ENCODE peak calls at places on chromosome 22, in ten cellular contexts. T is spleen, C is GM23338, Q is H1, U is HCT116, E is stomach, Z is prostate gland, R is breast epithelium, Y is endothelial cell of umbilical vein, X is HepG2. B is an unnamed sample.

GRCh38 chr22:28674121-28674563 is 5.5 kb downstream of the TTC28 start:
- DNase-seq in Q (no peak), U (no peak), E (no peak), T (no peak), R (no peak), Z (no peak), C (no peak), Y (no peak), X (no peak), B (peak; percentile 27)

GRCh38 chr22:46110215-46110614 is 40.1 kb upstream of the PPARA start:
- DNase-seq in C (no peak), T (no peak), R (no peak), U (no peak), X (no peak), E (no peak), Y (no peak), Q (no peak), Z (no peak), B (no peak)

GRCh38 chr22:50363411-50364194 is 20.5 kb downstream of the PPP6R2 start:
- DNase-seq in R (no peak), Q (no peak), Y (no peak), E (no peak), C (no peak), U (no peak), X (no peak), T (no peak), Z (no peak), B (no peak)

GRCh38 chr22:28989035-28989464 is 72.6 kb downstream of the C22orf31 start:
- DNase-seq in U (no peak), Z (no peak), E (no peak), C (peak; percentile 73), T (no peak), X (no peak), Y (no peak), R (peak; percentile 18), Q (no peak), B (no peak)

GRCh38 chr22:48737461-48738203 is 1090.0 kb downstream of the BRD1 start:
- DNase-seq in Z (no peak), U (no peak), C (no peak), R (no peak), T (peak; percentile 63), Q (no peak), Y (no peak), X (no peak), E (no peak), B (no peak)

GRCh38 chr22:48568736-48569330 is 1258.8 kb downstream of the BRD1 start:
- DNase-seq in U (no peak), T (no peak), Q (no peak), R (no peak), C (no peak), E (no peak), X (no peak), Z (no peak), Y (no peak), B (no peak)

GRCh38 chr22:27796829-27797792 is 4.4 kb downstream of the MN1 start:
- DNase-seq in E (no peak), R (no peak), Y (no peak), U (no peak), Z (no peak), X (no peak), T (no peak), Q (no peak), C (no peak), B (no peak)

GRCh38 chr22:32752868-32753520 is 48.5 kb upstream of the TIMP3 start:
- DNase-seq in X (no peak), C (no peak), Z (no peak), E (no peak), R (no peak), U (no peak), Y (no peak), Q (no peak), T (no peak), B (no peak)

GRCh38 chr22:39254789-39255298 is 10.1 kb upstream of the PDGFB start:
- DNase-seq in Y (peak; percentile 84), E (no peak), U (no peak), T (no peak), X (no peak), Q (no peak), C (no peak), Z (no peak), R (no peak), B (peak; percentile 83)

GRCh38 chr22:48171294-48171693 is 1408.8 kb downstream of the TBC1D22A start:
- DNase-seq in C (no peak), Q (no peak), U (no peak), Z (no peak), E (no peak), Y (no peak), R (no peak), X (no peak), T (no peak), B (no peak)

GRCh38 chr22:46458525-46458924 is 78.9 kb downstream of the CELSR1 start:
- DNase-seq in Y (no peak), U (no peak), X (no peak), Z (no peak), T (no peak), C (no peak), Q (no peak), R (no peak), E (no peak), B (no peak)

GRCh38 chr22:36734171-36735058 is 30.9 kb upstream of the CACNG2 start:
- DNase-seq in R (no peak), U (no peak), T (no peak), E (peak; percentile 21), C (no peak), Z (no peak), Q (no peak), X (no peak), Y (no peak), B (no peak)

GRCh38 chr22:47245786-47246185 is 483.3 kb downstream of the TBC1D22A start:
- DNase-seq in C (no peak), X (no peak), E (no peak), Q (no peak), Y (no peak), Z (no peak), T (no peak), R (no peak), U (no peak), B (no peak)

GRCh38 chr22:20997536-20998257 is 4.2 kb downstream of the THAP7 start:
- DNase-seq in X (no peak), Z (no peak), T (no peak), U (no peak), Y (no peak), E (no peak), R (no peak), Q (no peak), C (no peak), B (no peak)

GRCh38 chr22:50302041-50302541 is 5.4 kb downstream of the PLXNB2 start:
- DNase-seq in Y (no peak), U (no peak), Z (no peak), R (no peak), C (no peak), Q (no peak), X (no peak), E (peak; percentile 58), T (no peak), B (no peak)

GRCh38 chr22:49373289-49373666 is 454.4 kb downstream of the BRD1 start:
- DNase-seq in Z (no peak), Q (no peak), C (no peak), X (no peak), Y (no peak), T (peak; percentile 41), R (no peak), U (no peak), E (no peak), B (no peak)

GRCh38 chr22:50015451-50016307 is 3.1 kb upstream of the IL17REL start:
- DNase-seq in Q (peak; percentile 52), Z (no peak), C (no peak), U (no peak), Y (no peak), E (no peak), X (no peak), R (no peak), T (peak; percentile 63), B (peak; percentile 27)

GRCh38 chr22:32997295-32997694 is 60.9 kb downstream of the SYN3 start:
- DNase-seq in Z (no peak), C (no peak), U (no peak), Q (peak; percentile 13), X (no peak), T (no peak), R (no peak), E (no peak), Y (no peak), B (no peak)

GRCh38 chr22:25085930-25086901 is 113.4 kb upstream of the CRYBB3 start:
- DNase-seq in C (no peak), U (no peak), E (no peak), T (no peak), Y (peak; percentile 99), R (no peak), Z (no peak), X (peak; percentile 91), Q (no peak), B (no peak)

GRCh38 chr22:43385770-43386641 is 25.8 kb upstream of the MPPED1 start:
- DNase-seq in T (peak; percentile 94), E (peak; percentile 81), X (peak; percentile 48), Q (peak; percentile 90), Z (peak; percentile 66), Y (peak; percentile 70), C (peak; percentile 88), R (peak; percentile 47), U (peak; percentile 32), B (peak; percentile 66)
- TF ChIP-seq POLR2AphosphoS5 in T (no peak), E (no peak), X (no peak), Q (no peak), Z (peak; percentile 33), Y (no peak), C (no peak), R (no peak), U (no peak), B (no peak)

GRCh38 chr22:40592352-40593113 is 44.0 kb downstream of the MRTFA start:
- DNase-seq in T (no peak), Q (no peak), X (no peak), U (no peak), E (no peak), R (no peak), Z (no peak), C (no peak), Y (no peak), B (no peak)
- TF ChIP-seq POLR2AphosphoS5 in T (no peak), Q (no peak), X (no peak), U (no peak), E (no peak), R (no peak), Z (no peak), C (no peak), Y (no peak), B (no peak)

GRCh38 chr22:35380537-35381423 is at the start of gene HMOX1:
- DNase-seq in R (peak; percentile 82), C (peak; percentile 91), Y (peak; percentile 86), E (peak; percentile 91), U (peak; percentile 51), X (peak; percentile 73), Q (peak; percentile 82), Z (peak; percentile 83), T (peak; percentile 97), B (peak; percentile 78)
- TF ChIP-seq POLR2AphosphoS5 in R (peak; percentile 81), C (peak; percentile 67), Y (peak; percentile 88), E (peak; percentile 91), U (peak; percentile 88), X (peak; percentile 82), Q (no peak), Z (peak; percentile 81), T (peak; percentile 98), B (peak; percentile 78)

DNA sequence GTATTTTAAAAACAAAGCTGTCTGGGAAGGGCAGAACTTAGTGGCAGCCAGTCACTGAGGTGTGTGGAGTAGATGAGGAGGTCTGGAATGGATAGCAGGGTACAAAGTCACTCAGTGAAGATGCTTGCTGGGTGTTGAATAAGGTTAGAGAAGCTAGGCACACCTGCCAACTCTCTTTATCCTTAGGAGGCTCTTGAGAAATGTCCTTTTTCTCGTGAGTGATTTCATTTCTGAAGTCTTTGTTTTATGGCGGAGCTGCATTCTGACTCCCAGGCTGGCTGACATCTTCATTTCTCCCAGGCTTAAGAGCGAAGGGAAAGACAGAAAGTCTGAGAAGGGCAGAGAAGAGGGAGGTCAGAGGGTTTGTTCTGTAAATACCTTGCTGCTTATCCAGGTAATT is 31.0 kb downstream of the CECR2 start:
- DNase-seq in X (no peak), R (no peak), T (no peak), Q (no peak), U (no peak), Z (no peak), Y (no peak), C (no peak), E (no peak), B (no peak)
- TF ChIP-seq POLR2AphosphoS5 in X (no peak), R (no peak), T (no peak), Q (no peak), U (no peak), Z (no peak), Y (no peak), C (no peak), E (no peak), B (no peak)

B was measured in GM12891.